ENCODE peak calls at places on chromosomes 7 and 10, in four cellular contexts. D, L, G and P are unnamed samples.

GRCh38 chr10:79451046-79451699 is 5.7 kb upstream of the ZCCHC24 start:
- DNase-seq in D (peak), L (no peak), G (no peak), P (no peak)

GRCh38 chr7:116802144-116802747 is 60.1 kb upstream of the CAPZA2 start:
- DNase-seq in D (no peak), L (no peak), G (no peak), P (no peak)

GRCh38 chr10:3652886-3653285 is 132.1 kb downstream of the KLF6 start:
- DNase-seq in D (no peak), L (no peak), G (no peak), P (no peak)

GRCh38 chr7:112069879-112070321 is 136.3 kb downstream of the DOCK4 start:
- DNase-seq in D (no peak), L (no peak), G (no peak), P (no peak)

GRCh38 chr10:8504436-8504977 is 450.0 kb downstream of the GATA3 start:
- DNase-seq in D (no peak), L (no peak), G (no peak), P (no peak)

GRCh38 chr7:93862651-93863050 is 27.9 kb downstream of the TFPI2 start:
- DNase-seq in D (no peak), L (no peak), G (no peak), P (no peak)

GRCh38 chr7:138243430-138243829 is 167.2 kb downstream of the AKR1D1 start:
- DNase-seq in D (no peak), L (no peak), G (no peak), P (no peak)

GRCh38 chr7:101018271-101019167 is 1.4 kb upstream of the MUC17 start:
- DNase-seq in D (no peak), L (no peak), G (no peak), P (no peak)

DNA sequence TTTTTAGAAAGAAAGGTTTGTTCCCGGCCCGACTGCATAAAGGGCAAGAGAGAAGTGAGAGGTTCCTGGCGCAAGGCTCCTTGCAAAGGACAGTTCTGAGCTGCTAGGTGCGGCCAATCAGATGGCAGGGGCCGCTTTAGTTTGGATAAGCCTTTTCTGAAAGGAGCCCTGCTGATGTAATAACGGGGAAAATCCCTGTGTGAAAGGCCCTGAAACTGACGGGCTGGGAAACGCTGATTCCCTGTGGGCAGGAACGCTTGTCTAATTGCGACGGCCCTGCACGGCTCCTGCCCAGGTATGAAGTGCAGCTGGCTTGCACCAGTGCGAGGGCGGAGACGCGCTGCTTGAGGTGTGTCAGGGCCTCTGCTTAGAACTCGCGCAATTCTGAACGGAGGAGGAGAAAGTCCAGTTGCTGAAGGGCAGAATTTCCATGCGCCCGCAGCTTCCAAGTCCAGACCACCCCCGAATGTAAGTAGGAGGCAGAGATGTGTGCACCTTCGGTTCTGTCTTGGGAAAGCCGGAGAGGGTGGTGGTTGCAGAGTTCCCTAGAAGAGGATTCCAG is 30.5 kb downstream of the TACC2 start:
- DNase-seq in D (peak), L (peak), G (no peak), P (peak)
- TF ChIP-seq POLR2A in D (peak), L (no peak), G (no peak), P (peak)

GRCh38 chr10:27625452-27626345 is 119.9 kb downstream of the MKX start:
- DNase-seq in D (no peak), L (no peak), G (no peak), P (no peak)
- TF ChIP-seq POLR2A in D (no peak), L (no peak), G (no peak), P (no peak)

DNA sequence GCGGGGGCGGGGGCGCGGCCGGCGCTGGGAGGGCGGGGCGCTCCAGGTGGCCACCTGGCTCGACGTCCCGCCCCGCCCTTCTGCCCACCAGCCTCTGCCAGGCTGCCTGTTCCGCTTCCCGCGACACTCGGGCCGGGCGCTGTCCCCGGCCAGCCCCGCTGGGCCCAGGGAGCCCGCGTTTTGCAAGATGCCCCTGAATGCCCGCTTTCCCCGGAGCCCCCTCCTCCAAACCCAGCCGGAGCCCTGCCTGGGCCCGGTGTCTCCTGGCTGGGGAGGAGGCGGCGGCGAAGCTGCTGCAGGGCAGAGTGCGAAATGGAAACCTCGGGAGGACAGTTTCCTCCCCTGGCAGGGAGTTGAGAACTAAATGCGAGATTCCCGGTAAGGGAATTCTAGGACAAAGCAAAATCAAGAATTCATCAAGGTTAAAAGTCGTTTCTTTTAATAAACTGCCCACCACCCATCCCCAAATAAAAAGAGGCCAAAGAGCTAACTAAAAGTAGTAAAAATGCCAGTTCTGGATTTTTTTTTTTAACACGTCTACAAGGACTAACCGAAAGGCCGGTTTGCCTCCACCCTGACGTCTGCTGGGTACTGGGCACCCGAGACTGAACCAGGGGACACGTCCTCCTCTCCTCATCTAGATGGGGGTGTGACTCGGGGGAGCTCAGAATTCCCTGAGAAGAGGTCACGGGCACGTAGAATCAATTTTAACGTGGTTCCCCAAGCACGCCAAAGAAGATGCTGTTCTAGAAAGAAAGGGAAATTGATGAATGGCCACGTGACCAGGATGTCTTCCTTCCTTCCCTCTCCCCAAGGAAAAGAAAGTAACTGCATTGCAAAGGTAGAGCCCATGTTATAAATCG is 200.4 kb upstream of the NFE2L3 start:
- DNase-seq in D (no peak), L (no peak), G (peak), P (no peak)
- TF ChIP-seq POLR2A in D (peak), L (peak), G (no peak), P (peak)

GRCh38 chr10:108412323-108412722 is 1247.8 kb upstream of the SORCS1 start:
- DNase-seq in D (no peak), L (no peak), G (no peak), P (no peak)
- TF ChIP-seq POLR2A in D (no peak), L (no peak), G (no peak), P (no peak)

GRCh38 chr7:47502240-47502877 is 79.6 kb downstream of the TNS3 start:
- DNase-seq in D (peak), L (no peak), G (no peak), P (no peak)
- TF ChIP-seq POLR2A in D (no peak), L (no peak), G (no peak), P (no peak)

DNA sequence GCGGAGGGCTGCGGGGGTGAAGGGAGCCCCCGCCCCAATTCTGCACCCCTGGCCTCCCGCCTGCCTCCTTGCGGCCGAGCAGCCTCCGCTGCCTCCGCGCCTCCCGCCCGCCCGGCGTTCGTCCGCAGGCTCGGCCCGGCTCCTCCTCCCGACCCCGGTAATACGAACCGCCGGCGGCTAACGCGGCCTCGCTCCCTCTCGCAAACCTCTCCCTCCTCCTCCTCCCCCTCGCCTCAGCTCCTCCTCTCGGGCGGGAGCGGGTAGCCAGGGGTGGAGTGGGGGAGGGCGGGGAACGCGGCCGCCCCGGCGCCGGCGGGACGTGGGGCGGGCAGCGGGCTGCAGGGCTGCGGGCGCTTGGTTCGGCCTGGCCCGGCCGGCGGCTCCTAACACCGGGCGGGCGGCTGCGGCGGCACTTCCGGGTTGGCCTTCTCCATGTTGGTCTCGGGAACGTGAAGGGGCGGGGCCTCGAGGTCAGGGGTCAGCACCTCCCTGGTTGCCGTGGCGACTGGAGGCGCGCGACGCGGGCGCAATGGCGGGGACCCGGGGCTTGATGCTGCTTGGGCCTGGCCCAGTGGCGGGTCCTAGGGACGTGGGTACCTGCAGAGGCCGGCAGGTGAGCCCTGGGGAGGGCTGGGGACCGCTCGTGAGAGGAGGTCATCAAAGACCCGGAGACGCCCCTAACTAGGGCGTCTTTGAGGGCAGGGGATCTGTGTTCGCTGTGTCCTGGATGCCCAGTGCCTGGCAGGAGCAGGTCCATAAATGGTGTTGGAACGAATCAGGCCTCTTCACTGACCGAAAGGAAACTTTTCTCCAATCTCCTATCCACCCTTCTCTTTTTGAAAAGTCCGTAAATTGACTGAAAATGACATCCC is at the start of gene RAB11FIP2:
- DNase-seq in D (peak), L (peak), G (peak), P (peak)
- TF ChIP-seq POLR2A in D (no peak), L (no peak), G (no peak), P (peak)

GRCh38 chr7:37445800-37446199 is 2.9 kb downstream of the ELMO1 start:
- DNase-seq in D (no peak), L (no peak), G (no peak), P (no peak)

GRCh38 chr7:37442268-37442667 is 6.4 kb downstream of the ELMO1 start:
- DNase-seq in D (no peak), L (no peak), G (no peak), P (no peak)

GRCh38 chr7:37446371-37446770 is 2.3 kb downstream of the ELMO1 start:
- DNase-seq in D (no peak), L (no peak), G (no peak), P (no peak)

GRCh38 chr7:37448057-37448636 is 517 bp downstream of the ELMO1 start:
- DNase-seq in D (peak), L (no peak), G (peak), P (no peak)

DNA sequence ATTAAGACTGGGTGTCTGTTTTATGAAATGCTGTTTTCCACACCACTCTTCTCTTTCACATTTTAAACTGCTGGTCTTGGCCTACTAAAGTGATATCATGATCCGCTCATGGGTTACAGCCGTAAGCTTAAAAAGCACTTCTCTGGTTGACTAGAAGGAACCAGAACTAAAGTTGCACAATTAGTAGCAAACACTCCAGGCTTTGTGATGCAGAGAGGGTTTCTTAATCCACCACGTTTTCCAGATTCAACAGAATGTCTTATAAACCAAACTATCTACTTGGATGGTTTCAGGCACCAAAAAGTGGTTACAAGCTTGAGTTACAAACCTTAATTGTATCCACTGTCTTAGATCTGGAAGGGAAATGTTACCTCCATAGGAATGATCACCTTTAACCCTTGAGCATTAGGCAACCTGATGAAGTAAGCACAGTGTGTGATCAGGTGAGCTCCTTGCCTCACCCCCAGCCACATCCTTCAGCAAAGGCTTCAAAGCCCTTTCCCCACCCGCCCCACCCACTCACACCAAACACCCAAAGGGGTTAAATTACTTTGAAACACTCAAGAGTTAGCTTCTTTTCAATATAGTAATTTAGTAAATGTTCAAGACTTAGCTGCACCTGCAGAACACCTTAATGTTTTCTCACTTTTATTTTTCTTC is 3.5 kb downstream of the ELMO1 start:
- DNase-seq in D (no peak), L (no peak), G (no peak), P (no peak)
- TF ChIP-seq POLR2A in D (no peak), L (no peak), G (no peak), P (no peak)